ENCODE peak calls at places on chromosomes 5 and 9, in five cellular contexts. F is A549, A is fibroblast of pulmonary artery, D is AG10803, E is aorta. H is an unnamed sample.
A peak's percentile ranks its signal among the peaks of the same experiment; 100 is the strongest.

GRCh38 chr9:73199886-73200285 is 48.2 kb downstream of the ANXA1 start:
- DNase-seq in F (peak; percentile 88), A (no peak), D (no peak), E (no peak), H (no peak)

GRCh38 chr5:17738461-17738860 is 104.2 kb downstream of the TAF11L14 start:
- DNase-seq in F (no peak), A (no peak), D (no peak), E (no peak), H (no peak)

GRCh38 chr9:126125177-126125576 is 201.5 kb upstream of the MVB12B start:
- DNase-seq in F (no peak), A (peak; percentile 2), D (peak; percentile 44), E (no peak), H (no peak)

GRCh38 chr9:130333041-130334040 is 67.8 kb downstream of the HMCN2 start:
- DNase-seq in F (no peak), A (peak; percentile 14), D (peak; percentile 47), E (no peak), H (no peak)

GRCh38 chr5:96146675-96147074 is 185.0 kb upstream of the ELL2 start:
- DNase-seq in F (peak; percentile 52), A (peak; percentile 60), D (peak; percentile 91), E (no peak), H (peak; percentile 25)

GRCh38 chr5:31471916-31472315 is 60.0 kb downstream of the DROSHA start:
- DNase-seq in F (no peak), A (peak; percentile 14), D (peak; percentile 21), E (no peak), H (no peak)

GRCh38 chr5:169716287-169716686 is 79.2 kb downstream of the DOCK2 start:
- DNase-seq in F (no peak), A (peak; percentile 83), D (peak; percentile 82), E (no peak), H (peak; percentile 87)

GRCh38 chr5:35285435-35285834 is 55.1 kb upstream of the PRLR start:
- DNase-seq in F (no peak), A (no peak), D (no peak), E (no peak), H (no peak)

GRCh38 chr5:168424506-168425298 is 61.6 kb upstream of the RARS1 start:
- DNase-seq in F (peak; percentile 22), A (peak; percentile 74), D (peak; percentile 54), E (no peak), H (no peak)

GRCh38 chr9:110048976-110049698 is 158.8 kb downstream of the C9orf152 start:
- DNase-seq in F (no peak), A (peak; percentile 55), D (no peak), E (peak; percentile 82), H (no peak)

GRCh38 chr5:5271606-5272321 is 131.6 kb downstream of the ADAMTS16 start:
- DNase-seq in F (no peak), A (no peak), D (peak; percentile 3), E (no peak), H (no peak)

GRCh38 chr5:5273976-5274375 is 133.8 kb downstream of the ADAMTS16 start:
- DNase-seq in F (no peak), A (no peak), D (no peak), E (no peak), H (no peak)

GRCh38 chr5:5273398-5273797 is 133.3 kb downstream of the ADAMTS16 start:
- DNase-seq in F (no peak), A (no peak), D (no peak), E (no peak), H (no peak)

GRCh38 chr5:5270161-5270560 is 130.0 kb downstream of the ADAMTS16 start:
- DNase-seq in F (no peak), A (no peak), D (no peak), E (no peak), H (no peak)

DNA sequence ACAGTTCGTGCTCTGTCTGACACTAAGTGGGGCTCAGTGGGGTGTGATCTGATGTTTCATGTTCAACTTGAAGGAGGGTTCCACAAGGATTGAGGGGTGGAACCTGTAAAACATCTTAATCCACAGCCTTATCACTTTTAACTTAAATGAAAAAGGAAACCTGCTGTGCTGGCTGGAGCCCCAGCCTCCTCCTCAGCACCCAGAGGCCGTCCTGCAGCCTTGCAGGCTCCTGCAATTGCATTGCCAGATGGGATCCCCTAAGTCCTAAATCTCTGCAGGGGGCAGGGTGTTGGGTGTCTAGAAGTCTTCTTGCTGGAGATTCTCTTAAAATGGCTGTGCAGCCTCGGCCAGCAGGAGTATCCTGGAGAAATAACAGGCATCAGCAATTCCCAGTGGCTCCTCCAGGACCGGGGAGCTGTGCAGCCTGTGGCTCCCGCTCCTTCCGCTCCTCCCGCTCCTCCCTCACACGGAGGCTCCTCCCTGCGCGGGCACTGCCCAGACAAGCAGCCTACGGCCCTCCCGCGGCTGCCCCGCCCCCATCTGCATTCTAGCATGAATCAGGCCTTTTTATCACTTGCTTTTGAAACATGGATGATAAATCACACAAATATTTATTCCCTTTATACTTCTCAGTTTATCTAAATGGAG is 131.0 kb downstream of the ADAMTS16 start:
- DNase-seq in F (peak; percentile 88), A (peak; percentile 78), D (peak; percentile 77), E (peak; percentile 83), H (peak; percentile 10)
- H3K4me3 ChIP-seq in F (peak overlapping the region; percentile 14), A (peak overlapping the region; percentile 15), D (peak overlapping the region; percentile 17), E (no peak overlapping the region), H (peak overlapping the region; percentile 11)

GRCh38 chr9:14343948-14344547 is 30.1 kb upstream of the NFIB start:
- DNase-seq in F (peak; percentile 33), A (no peak), D (no peak), E (peak; percentile 78), H (no peak)
- H3K4me3 ChIP-seq in F (no peak overlapping the region), A (peak overlapping the region; percentile 24), D (no peak overlapping the region), E (peak overlapping the region; percentile 15), H (peak overlapping the region; percentile 44)

GRCh38 chr5:150082364-150082763 is 4.0 kb downstream of the CSF1R start:
- DNase-seq in F (no peak), A (no peak), D (no peak), E (no peak), H (no peak)
- H3K4me3 ChIP-seq in F (no peak overlapping the region), A (no peak overlapping the region), D (no peak overlapping the region), E (no peak overlapping the region), H (no peak overlapping the region)

GRCh38 chr5:149046196-149046829 is 16.5 kb downstream of the SH3TC2 start:
- DNase-seq in F (no peak), A (peak; percentile 45), D (no peak), E (no peak), H (no peak)

GRCh38 chr5:149047462-149047861 is 15.4 kb downstream of the SH3TC2 start:
- DNase-seq in F (no peak), A (no peak), D (no peak), E (no peak), H (no peak)

GRCh38 chr5:149049371-149049781 is 13.5 kb downstream of the SH3TC2 start:
- DNase-seq in F (no peak), A (no peak), D (no peak), E (no peak), H (no peak)

GRCh38 chr5:149044453-149045117 is 18.3 kb downstream of the SH3TC2 start:
- DNase-seq in F (no peak), A (peak; percentile 43), D (no peak), E (no peak), H (no peak)

DNA sequence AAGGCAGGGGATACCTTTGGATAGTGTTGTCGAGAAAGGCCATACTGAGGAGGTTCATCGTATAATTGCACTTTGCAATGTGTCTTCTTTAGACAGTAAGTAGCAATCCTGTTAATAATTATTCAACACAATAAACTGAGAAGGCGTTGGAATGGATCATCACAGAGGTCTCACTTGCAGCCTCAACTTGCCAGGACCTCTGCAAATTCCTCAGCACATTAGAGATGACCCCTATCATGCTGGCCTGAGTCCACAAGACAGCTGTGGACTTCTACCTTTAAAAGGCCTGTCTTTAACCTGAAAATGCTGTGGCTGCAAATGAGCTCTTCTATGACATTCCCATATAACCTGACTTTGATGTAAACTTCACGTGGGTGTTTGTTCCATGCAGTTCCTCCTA is 14.1 kb downstream of the SH3TC2 start:
- DNase-seq in F (no peak), A (no peak), D (no peak), E (no peak), H (no peak)
- H3K4me3 ChIP-seq in F (no peak overlapping the region), A (no peak overlapping the region), D (no peak overlapping the region), E (no peak overlapping the region), H (no peak overlapping the region)

GRCh38 chr9:124853605-124854143 is 414 bp downstream of the WDR38 start:
- DNase-seq in F (no peak), A (no peak), D (no peak), E (no peak), H (no peak)
- H3K4me3 ChIP-seq in F (peak overlapping the region; percentile 45), A (peak overlapping the region; percentile 47), D (peak overlapping the region; percentile 63), E (peak overlapping the region; percentile 28), H (peak overlapping the region; percentile 62)

GRCh38 chr9:113350937-113351336 is 1.6 kb downstream of the BSPRY start:
- DNase-seq in F (no peak), A (no peak), D (no peak), E (no peak), H (no peak)

GRCh38 chr9:113347479-113347878 is 1.9 kb upstream of the BSPRY start:
- DNase-seq in F (no peak), A (no peak), D (no peak), E (no peak), H (no peak)

GRCh38 chr9:113350338-113350672 is 964 bp downstream of the BSPRY start:
- DNase-seq in F (no peak), A (no peak), D (no peak), E (no peak), H (no peak)

GRCh38 chr9:113349044-113349433 is 302 bp upstream of the BSPRY start:
- DNase-seq in F (no peak), A (no peak), D (no peak), E (no peak), H (no peak)

DNA sequence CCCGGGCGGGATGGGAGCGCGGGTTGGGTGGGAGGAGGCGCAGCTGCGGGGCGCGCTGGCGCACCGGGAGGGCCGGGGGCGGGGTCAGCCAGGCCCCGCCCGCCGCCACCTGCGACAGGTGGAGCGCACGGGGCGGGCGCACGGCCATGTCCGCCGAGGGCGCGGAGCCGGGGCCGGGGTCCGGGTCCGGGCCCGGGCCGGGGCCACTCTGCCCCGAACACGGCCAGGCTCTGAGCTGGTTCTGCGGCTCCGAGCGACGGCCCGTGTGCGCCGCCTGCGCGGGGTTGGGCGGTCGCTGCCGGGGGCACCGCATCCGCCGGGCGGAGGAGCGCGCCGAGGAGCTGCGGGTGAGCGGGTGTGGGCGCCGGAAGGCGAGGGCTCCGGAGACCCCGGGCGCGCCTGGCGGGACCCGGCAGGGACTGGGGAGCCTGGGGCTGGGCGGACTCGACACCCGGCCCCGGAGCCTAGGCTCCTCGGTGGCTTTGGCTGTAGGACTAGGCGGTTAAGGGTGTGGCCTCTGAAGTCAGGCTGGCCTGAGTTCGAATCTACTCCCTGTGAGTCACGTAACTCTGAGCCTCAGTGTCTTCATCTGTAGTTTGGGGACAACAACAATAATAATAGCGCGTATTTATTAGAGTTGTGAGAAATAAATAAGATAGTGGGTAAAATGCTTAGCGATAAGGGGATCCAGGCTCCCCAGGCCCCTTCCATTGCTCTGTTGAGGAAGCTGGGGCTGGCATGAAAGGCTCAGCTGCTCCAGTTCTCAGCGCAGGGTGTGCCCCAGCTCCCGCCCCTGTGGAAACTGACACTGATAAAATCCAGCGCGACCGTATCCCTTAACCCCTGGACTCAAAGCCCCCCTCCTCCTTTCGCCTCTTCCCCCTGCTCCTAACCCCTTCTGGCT is at the start of gene BSPRY:
- DNase-seq in F (no peak), A (no peak), D (no peak), E (no peak), H (no peak)
- H3K4me3 ChIP-seq in F (peak within 1 kb of the TSS; percentile 74), A (no peak within 1 kb of the TSS), D (no peak within 1 kb of the TSS), E (peak within 1 kb of the TSS; percentile 47), H (peak within 1 kb of the TSS; percentile 55)